ENCODE peak calls at places on chromosomes 16 and 17, in four cellular contexts. Q is AG04450; T is stimulated activated CD4-positive, alpha-beta T cell treated with anti-CD3 and anti-CD28 coated beads, Interleukin-4, amount 100 ng/mL, for 1 hour; F is GM10248. U is an unnamed sample.

GRCh38 chr16:57708168-57708567 is 13.6 kb downstream of the DRC7 start:
- DNase-seq in T (no peak), Q (no peak), F (no peak), U (no peak)

GRCh38 chr16:55735120-55735781 is 79.5 kb downstream of the SLC6A2 start:
- DNase-seq in Q (no peak), T (no peak), F (no peak), U (no peak)

GRCh38 chr16:1771864-1772361 is 570 bp upstream of the NME3 start:
- DNase-seq in T (no peak), F (no peak), Q (no peak), U (no peak)

GRCh38 chr17:44331249-44331760 is 6.7 kb upstream of the SLC25A39 start:
- DNase-seq in T (peak; percentile 52), F (peak; percentile 78), Q (no peak), U (peak; percentile 72)

GRCh38 chr17:72372185-72372584 is 251.4 kb downstream of the SOX9 start:
- DNase-seq in F (no peak), Q (no peak), T (no peak), U (no peak)

GRCh38 chr17:78557598-78558039 is 19.6 kb downstream of the DNAH17 start:
- DNase-seq in Q (no peak), T (no peak), F (no peak), U (peak; percentile 34)

GRCh38 chr17:3004925-3005324 is 58.5 kb downstream of the OR1D5 start:
- DNase-seq in Q (no peak), T (no peak), F (no peak), U (no peak)

GRCh38 chr17:82648761-82649474 is 674 bp upstream of the WDR45B start:
- DNase-seq in T (no peak), Q (no peak), F (peak; percentile 79), U (peak; percentile 36)

GRCh38 chr17:61468263-61468907 is 16.2 kb downstream of the TBX4 start:
- DNase-seq in F (no peak), Q (no peak), T (no peak), U (no peak)

GRCh38 chr16:53779186-53779585 is 75.2 kb downstream of the FTO start:
- DNase-seq in T (no peak), F (no peak), Q (no peak), U (no peak)

GRCh38 chr16:2009302-2009711 is 314 bp downstream of the ZNF598 start:
- DNase-seq in Q (no peak), F (no peak), T (no peak), U (no peak)

GRCh38 chr16:24036614-24037013 is 200.8 kb downstream of the PRKCB start:
- DNase-seq in Q (no peak), T (no peak), F (peak; percentile 66), U (peak; percentile 34)

GRCh38 chr16:55495616-55496289 is 13.1 kb upstream of the LPCAT2 start:
- DNase-seq in F (no peak), Q (no peak), T (no peak), U (no peak)

GRCh38 chr17:61581611-61582349 is 9.2 kb downstream of the NACA2 start:
- DNase-seq in Q (no peak), F (no peak), T (no peak), U (no peak)

GRCh38 chr17:82257473-82257872 is 16.0 kb downstream of the CSNK1D start:
- DNase-seq in T (peak; percentile 73), F (no peak), Q (no peak), U (peak; percentile 76)

GRCh38 chr16:84501077-84501735 is 3.3 kb downstream of the MEAK7 start:
- DNase-seq in Q (no peak), T (no peak), F (no peak), U (no peak)

GRCh38 chr16:88195911-88196465 is 186.8 kb upstream of the ZNF469 start:
- DNase-seq in F (no peak), T (no peak), Q (no peak), U (no peak)

GRCh38 chr17:36675250-36675649 is 73.9 kb downstream of the MRM1 start:
- DNase-seq in Q (no peak), T (no peak), F (no peak), U (no peak)

GRCh38 chr17:82970818-82971610 is 108.4 kb upstream of the METRNL start:
- DNase-seq in T (no peak), F (no peak), Q (no peak), U (no peak)

GRCh38 chr17:37067555-37068111 is 118.9 kb downstream of the AATF start:
- DNase-seq in T (no peak), F (no peak), Q (peak; percentile 38), U (no peak)

GRCh38 chr17:57663326-57664070 is 81.6 kb downstream of the CCDC182 start:
- DNase-seq in T (no peak), Q (no peak), F (no peak), U (no peak)

GRCh38 chr17:17888821-17889220 is 52.0 kb upstream of the SREBF1 start:
- DNase-seq in Q (no peak), F (no peak), T (no peak), U (no peak)

GRCh38 chr17:81593105-81593871 is 41.1 kb upstream of the FAAP100 start:
- DNase-seq in F (no peak), T (no peak), Q (no peak), U (no peak)

GRCh38 chr16:3492356-3492755 is 2.9 kb downstream of the C16orf90 start:
- DNase-seq in Q (no peak), F (no peak), T (no peak), U (no peak)

GRCh38 chr16:84592718-84593117 is 25.2 kb downstream of the COTL1 start:
- DNase-seq in F (no peak), T (no peak), Q (no peak), U (no peak)

GRCh38 chr16:49862694-49863093 is 6.8 kb upstream of the ZNF423 start:
- DNase-seq in T (no peak), Q (no peak), F (no peak), U (no peak)

GRCh38 chr17:61476476-61477203 is 24.4 kb downstream of the TBX4 start:
- DNase-seq in T (no peak), Q (no peak), F (no peak), U (no peak)

GRCh38 chr17:73696251-73696650 is 52.0 kb upstream of the SDK2 start:
- DNase-seq in T (no peak), Q (no peak), F (no peak), U (no peak)

GRCh38 chr16:57906385-57907316 is 64.3 kb downstream of the CNGB1 start:
- DNase-seq in Q (no peak), T (peak; percentile 25), F (no peak), U (no peak)

U was measured in NCI-H1694 treated with DMSO at 0.1 percent for 48 hours.